ENCODE peak calls at places on chromosome X, in nine cellular contexts. V is left lobe of liver; Y is activated CD4-positive, alpha-beta T cell treated with anti-CD3 and anti-CD28 coated beads, Interleukin-2, amount 10 ng/mL, durations not matched to agents 7 days and 5 days; N is trophoblast cell; P is colonic mucosa; O is lower lobe of right lung; Q is activated T-helper 1 cell treated with anti-CD3 and anti-CD28 coated beads, Interleukin-12 subunit alpha, Interleukin-12 subunit beta, Interleukin-2, Interleukin-4 antibody, amounts not matched to agents 30 ng/mL and 10 ng/mL and 1 ng/mL, durations not matched to agents 14 hours and 24 hours and 36 hours; G is choroid plexus epithelial cell; E is endothelial cell of umbilical vein. F is an unnamed sample.

GRCh38 chrX:9147086-9147485 is 113.2 kb upstream of the FAM9B start:
- DNase-seq in P (no peak), O (no peak), Q (no peak), N (no peak), V (no peak), Y (no peak), E (no peak), G (no peak), F (no peak)

GRCh38 chrX:10121787-10122186 is 35.0 kb upstream of the CLCN4 start:
- DNase-seq in N (no peak), P (no peak), Q (no peak), E (no peak), O (no peak), G (peak), Y (no peak), V (no peak), F (peak)

GRCh38 chrX:99271641-99272040 is 1138.4 kb downstream of the PCDH19 start:
- DNase-seq in Y (no peak), P (no peak), G (no peak), N (no peak), O (no peak), E (no peak), Q (no peak), V (no peak), F (no peak)

GRCh38 chrX:39577976-39578962 is 519.5 kb downstream of the BCOR start:
- DNase-seq in Q (peak), E (no peak), P (peak), O (no peak), N (no peak), G (no peak), V (no peak), Y (peak), F (peak)

GRCh38 chrX:151359931-151360871 is 36.8 kb upstream of the VMA21 start:
- DNase-seq in G (peak), Q (no peak), N (peak), Y (peak), O (peak), P (peak), V (peak), E (peak), F (no peak)

GRCh38 chrX:47751670-47752069 is 85.0 kb upstream of the ZNF81 start:
- DNase-seq in O (peak), N (no peak), Q (no peak), V (peak), Y (peak), E (no peak), G (peak), P (peak), F (peak)

GRCh38 chrX:97529801-97530200 is 646.1 kb downstream of the RPA4 start:
- DNase-seq in N (no peak), P (no peak), O (no peak), G (peak), Y (no peak), Q (no peak), V (no peak), E (peak), F (no peak)

GRCh38 chrX:130110379-130111219 is at the start of gene ELF4:
- DNase-seq in V (no peak), E (no peak), N (no peak), Y (peak), P (peak), G (peak), Q (peak), O (peak), F (peak)

GRCh38 chrX:45445745-45446412 is 245.2 kb upstream of the DIPK2B start:
- DNase-seq in Q (no peak), V (no peak), P (no peak), N (no peak), E (peak), Y (no peak), G (peak), O (no peak), F (no peak)

GRCh38 chrX:115017455-115017854 is at the start of gene IL13RA2:
- DNase-seq in P (no peak), G (peak), N (no peak), V (no peak), Y (no peak), O (no peak), Q (no peak), E (peak), F (no peak)

GRCh38 chrX:154321624-154322023 is 26.0 kb downstream of the TKTL1 start:
- DNase-seq in N (no peak), Y (no peak), G (peak), O (no peak), V (no peak), E (no peak), Q (no peak), P (no peak), F (peak)

GRCh38 chrX:38917954-38918353 is 116.7 kb downstream of the MID1IP1 start:
- DNase-seq in O (no peak), V (peak), Y (no peak), N (no peak), P (no peak), G (no peak), Q (no peak), E (no peak), F (no peak)

F was measured in transverse colon.